ENCODE peak calls at places on chromosomes 4 and X, in five cellular contexts. B is lower lobe of right lung; G is CD4-positive, alpha-beta T cell; L is MM.1S; D is HCT116. O is an unnamed sample.

GRCh38 chrX:13495232-13495631 is 74.2 kb upstream of the EGFL6 start:
- DNase-seq in B (no peak), G (no peak), L (no peak), D (peak), O (no peak)

GRCh38 chr4:13980317-13980716 is 352.8 kb upstream of the BOD1L1 start:
- DNase-seq in B (no peak), G (no peak), L (no peak), D (no peak), O (no peak)

GRCh38 chrX:100625985-100626491 is 10.6 kb downstream of the TSPAN6 start:
- DNase-seq in B (no peak), G (no peak), L (peak), D (no peak), O (peak)

GRCh38 chr4:186765138-186765537 is 41.5 kb upstream of the FAT1 start:
- DNase-seq in B (no peak), G (no peak), L (no peak), D (peak), O (no peak)

GRCh38 chr4:53656421-53656981 is 65.2 kb upstream of the LNX1 start:
- DNase-seq in B (no peak), G (no peak), L (no peak), D (no peak), O (no peak)

GRCh38 chrX:125952973-125953372 is 213.1 kb downstream of the DCAF12L2 start:
- DNase-seq in B (no peak), G (no peak), L (no peak), D (no peak), O (no peak)

GRCh38 chr4:123786955-123787354 is 390.4 kb downstream of the SPRY1 start:
- DNase-seq in B (peak), G (no peak), L (no peak), D (no peak), O (no peak)

GRCh38 chr4:3465698-3466671 is 2.9 kb downstream of the DOK7 start:
- DNase-seq in B (no peak), G (no peak), L (no peak), D (no peak), O (no peak)

GRCh38 chrX:36961590-36961989 is 46.6 kb upstream of the FAM47C start:
- DNase-seq in B (no peak), G (no peak), L (no peak), D (peak), O (no peak)

GRCh38 chr4:25654971-25655963 is at the start of gene SLC34A2:
- DNase-seq in B (peak), G (no peak), L (no peak), D (no peak), O (no peak)

DNA sequence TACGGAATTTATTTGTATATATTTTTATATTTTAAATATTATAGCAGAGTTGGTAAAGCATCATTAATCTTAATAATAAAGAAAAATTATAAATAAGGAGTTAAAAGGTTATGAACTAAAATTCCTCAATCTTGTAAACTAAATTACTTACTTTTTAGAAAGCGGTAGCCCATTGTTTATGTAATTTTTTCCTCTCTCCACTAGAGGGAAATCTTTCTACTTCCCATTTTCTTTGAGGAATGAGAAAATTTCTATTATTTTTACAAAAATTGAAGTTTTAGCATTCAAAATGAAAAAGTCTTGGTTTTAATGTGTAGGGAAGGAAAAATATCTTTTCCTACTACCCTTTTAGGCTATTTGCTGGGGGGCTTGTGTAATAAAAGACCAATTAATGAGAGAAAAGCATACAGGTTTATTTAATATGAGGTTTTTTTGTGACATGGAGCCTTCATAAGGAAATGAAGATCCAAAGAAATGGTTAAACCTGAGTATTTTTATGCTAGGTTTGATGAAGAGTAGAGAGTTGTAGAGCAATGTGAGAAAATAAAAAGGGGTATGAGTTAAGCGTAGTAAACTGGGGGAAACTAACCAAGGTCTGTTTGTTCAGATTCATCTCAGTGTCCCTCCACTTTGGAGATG is 68.7 kb upstream of the ADAD1 start:
- DNase-seq in B (no peak), G (no peak), L (no peak), D (no peak), O (no peak)
- TF ChIP-seq CTCF in B (peak), G (peak), L (peak), D (peak), O (no peak)

GRCh38 chrX:108435261-108435660 is 3.0 kb downstream of the COL4A6 start:
- DNase-seq in B (no peak), G (no peak), L (no peak), D (no peak), O (no peak)

GRCh38 chrX:108439434-108439883 is at the start of gene COL4A5:
- DNase-seq in B (peak), G (no peak), L (peak), D (peak), O (no peak)

GRCh38 chrX:108439961-108440696 is 491 bp downstream of the COL4A5 start:
- DNase-seq in B (peak), G (no peak), L (no peak), D (no peak), O (no peak)

GRCh38 chrX:108437789-108438623 is at the start of gene COL4A6:
- DNase-seq in B (peak), G (no peak), L (no peak), D (no peak), O (no peak)

GRCh38 chrX:108437354-108437753 is 868 bp downstream of the COL4A6 start:
- DNase-seq in B (no peak), G (no peak), L (no peak), D (no peak), O (no peak)
- TF ChIP-seq CTCF in B (no peak), G (no peak), L (no peak), D (no peak), O (no peak)

GRCh38 chr4:140426610-140427103 is 791 bp downstream of the CLGN start:
- DNase-seq in B (no peak), G (no peak), L (peak), D (no peak), O (peak)
- TF ChIP-seq CTCF in B (no peak), G (no peak), L (peak), D (no peak), O (no peak)

DNA sequence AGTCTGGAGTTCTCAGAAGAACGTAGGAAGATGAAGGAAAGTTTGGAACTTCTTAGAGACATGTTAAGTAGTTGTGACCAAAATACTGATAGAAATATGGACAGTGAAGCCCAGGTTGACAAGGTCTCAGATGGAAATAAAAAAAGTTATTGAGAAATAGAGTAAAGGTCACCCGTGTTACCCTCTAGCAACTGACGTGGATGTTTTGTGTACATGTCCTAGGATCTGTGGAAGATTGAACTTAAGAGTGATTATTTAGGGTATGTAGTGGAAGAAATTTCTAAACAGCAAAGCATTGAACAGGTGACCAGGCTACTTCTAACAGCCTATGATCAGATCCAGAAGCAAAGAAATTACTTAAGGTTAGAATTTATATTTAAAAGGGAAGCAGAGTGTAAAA is 1020.4 kb downstream of the FSTL5 start:
- DNase-seq in B (no peak), G (no peak), L (no peak), D (no peak), O (no peak)
- TF ChIP-seq CTCF in B (no peak), G (no peak), L (no peak), D (no peak), O (no peak)

GRCh38 chrX:15143050-15143824 is 126.6 kb downstream of the ASB9 start:
- DNase-seq in B (peak), G (peak), L (peak), D (peak), O (peak)

GRCh38 chrX:15142084-15142715 is 127.7 kb downstream of the ASB9 start:
- DNase-seq in B (no peak), G (no peak), L (no peak), D (no peak), O (no peak)

GRCh38 chrX:15150578-15150977 is 119.3 kb downstream of the ASB9 start:
- DNase-seq in B (no peak), G (no peak), L (no peak), D (no peak), O (no peak)

GRCh38 chrX:15143825-15144121 is 126.1 kb downstream of the ASB9 start:
- DNase-seq in B (no peak), G (no peak), L (no peak), D (no peak), O (no peak)

DNA sequence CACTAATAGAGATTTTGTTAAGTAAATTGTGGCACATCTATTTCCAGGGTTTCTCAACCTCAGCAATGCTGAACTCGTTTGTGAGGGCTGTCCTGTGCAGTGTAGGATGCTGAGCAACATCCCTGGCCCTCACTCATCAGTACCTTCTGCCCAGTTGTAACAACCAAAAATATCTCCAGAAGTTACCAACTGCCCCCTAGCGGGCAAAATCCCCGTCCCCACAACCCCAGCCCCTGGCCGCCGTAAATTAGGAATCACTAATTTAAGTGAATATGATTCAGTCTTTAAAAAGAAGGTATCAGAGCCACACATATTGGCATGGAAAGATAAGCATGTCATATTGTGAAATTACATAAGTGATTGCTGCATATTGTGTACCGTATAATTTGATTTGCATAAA is 123.4 kb downstream of the ASB9 start:
- DNase-seq in B (peak), G (no peak), L (no peak), D (no peak), O (no peak)
- TF ChIP-seq CTCF in B (peak), G (peak), L (peak), D (peak), O (no peak)

GRCh38 chrX:9885150-9885549 is 82.0 kb upstream of the CLDN34 start:
- DNase-seq in B (peak), G (peak), L (peak), D (peak), O (peak)
- TF ChIP-seq CTCF in B (peak), G (peak), L (peak), D (peak), O (peak)

DNA sequence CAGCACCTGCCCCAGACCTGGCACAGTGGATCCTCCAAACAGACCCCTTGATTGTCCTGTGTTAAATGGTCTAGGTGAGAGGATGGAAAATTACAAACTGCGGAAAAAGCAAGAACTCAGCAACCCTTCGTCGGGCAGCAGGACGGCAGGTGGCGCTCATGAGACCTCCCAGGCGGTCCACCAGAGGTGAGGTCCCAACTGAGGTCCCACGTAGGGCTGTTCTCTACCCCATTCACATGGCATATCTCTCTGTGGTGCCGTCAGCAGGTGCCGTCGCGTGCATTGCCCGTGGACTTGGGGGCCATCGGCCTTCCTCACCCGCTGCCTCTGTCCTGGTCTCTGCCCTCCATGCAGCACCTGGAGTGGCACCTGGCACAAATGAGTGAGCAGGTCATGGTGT is 88.2 kb downstream of the CRMP1 start:
- DNase-seq in B (no peak), G (no peak), L (no peak), D (no peak), O (no peak)
- TF ChIP-seq CTCF in B (no peak), G (no peak), L (no peak), D (peak), O (no peak)

GRCh38 chr4:141134051-141134450 is 782 bp upstream of the RNF150 start:
- DNase-seq in B (no peak), G (no peak), L (no peak), D (no peak), O (no peak)
- TF ChIP-seq CTCF in B (no peak), G (no peak), L (no peak), D (no peak), O (no peak)

GRCh38 chr4:142845293-142846070 is 619 bp downstream of the INPP4B start:
- DNase-seq in B (peak), G (peak), L (no peak), D (no peak), O (no peak)

GRCh38 chr4:142846105-142846728 is at the start of gene INPP4B:
- DNase-seq in B (peak), G (peak), L (peak), D (peak), O (no peak)

GRCh38 chr4:142844782-142845181 is 1.3 kb downstream of the INPP4B start:
- DNase-seq in B (no peak), G (no peak), L (no peak), D (no peak), O (no peak)

GRCh38 chr4:142846729-142847606 is 867 bp upstream of the INPP4B start:
- DNase-seq in B (no peak), G (peak), L (peak), D (peak), O (peak)

DNA sequence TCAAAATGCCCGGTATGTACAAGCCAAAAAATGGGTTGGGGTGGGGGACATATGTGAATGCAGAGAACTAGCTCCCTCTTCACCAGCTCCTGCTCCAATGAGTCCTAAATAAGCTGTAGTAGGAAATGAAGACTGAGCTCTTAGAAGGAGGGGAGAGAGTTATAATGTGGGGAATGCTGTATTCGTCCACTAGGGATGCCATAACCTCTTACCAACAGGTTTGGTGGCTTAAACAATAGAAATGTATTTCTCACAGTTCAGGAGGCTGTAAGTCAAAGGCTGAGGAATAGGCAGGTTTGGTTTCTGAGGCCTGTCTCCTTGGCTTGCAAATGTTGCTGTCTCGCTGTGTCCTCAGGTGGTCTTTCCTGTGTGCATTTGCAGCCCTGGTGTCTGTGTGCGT is 4.4 kb upstream of the INPP4B start:
- DNase-seq in B (no peak), G (no peak), L (no peak), D (peak), O (no peak)
- TF ChIP-seq CTCF in B (no peak), G (no peak), L (peak), D (peak), O (no peak)